ENCODE peak calls at places on chromosomes 13 and 19, in four cellular contexts. B is pancreas, Z is uterus, X is heart left ventricle. Y is an unnamed sample.

GRCh38 chr13:46572758-46573384 is 19.9 kb downstream of the LRCH1 start:
- DNase-seq in Z (no peak), X (no peak), B (no peak), Y (no peak)

GRCh38 chr19:2494447-2495129 is 18.7 kb downstream of the GADD45B start:
- DNase-seq in X (peak; percentile 87), Z (peak; percentile 74), B (peak; percentile 67), Y (no peak)

GRCh38 chr13:99007414-99007986 is 29.6 kb upstream of the DOCK9 start:
- DNase-seq in Z (no peak), B (no peak), X (no peak), Y (no peak)

GRCh38 chr13:112619730-112620639 is 32.0 kb upstream of the TUBGCP3 start:
- DNase-seq in Z (no peak), B (no peak), X (no peak), Y (no peak)

GRCh38 chr19:1481224-1481892 is 2.3 kb upstream of the C19orf25 start:
- DNase-seq in Z (no peak), B (no peak), X (peak; percentile 17), Y (no peak)

GRCh38 chr13:97328222-97328790 is 105.7 kb upstream of the RAP2A start:
- DNase-seq in X (no peak), Z (no peak), B (no peak), Y (no peak)

GRCh38 chr19:34319230-34319585 is 45.8 kb upstream of the GPI start:
- DNase-seq in Z (no peak), B (no peak), X (no peak), Y (peak; percentile 82)

GRCh38 chr13:80084086-80084676 is 256.7 kb downstream of the SPRY2 start:
- DNase-seq in X (no peak), B (no peak), Z (no peak), Y (no peak)

GRCh38 chr13:36297600-36298338 is at the start of gene CCDC169:
- DNase-seq in Z (peak; percentile 62), B (peak; percentile 49), X (peak; percentile 70), Y (no peak)

GRCh38 chr13:42424182-42424581 is 149.8 kb upstream of the TNFSF11 start:
- DNase-seq in Z (no peak), B (no peak), X (no peak), Y (no peak)

GRCh38 chr19:13019330-13019729 is 24.1 kb downstream of the NFIX start:
- DNase-seq in B (no peak), Z (no peak), X (no peak), Y (no peak)

GRCh38 chr13:37534181-37534580 is 64.4 kb downstream of the POSTN start:
- DNase-seq in B (no peak), X (no peak), Z (no peak), Y (no peak)

GRCh38 chr13:112113355-112113754 is 46.4 kb downstream of the SOX1 start:
- DNase-seq in B (no peak), X (no peak), Z (no peak), Y (no peak)

GRCh38 chr19:41870401-41870873 is 6.6 kb upstream of the CD79A start:
- DNase-seq in X (no peak), B (no peak), Z (no peak), Y (no peak)

GRCh38 chr13:98232456-98232855 is 55.4 kb upstream of the RNF113B start:
- DNase-seq in X (no peak), B (no peak), Z (no peak), Y (no peak)

GRCh38 chr13:78598933-78599332 is 4.4 kb downstream of the POU4F1 start:
- DNase-seq in B (no peak), X (no peak), Z (no peak), Y (no peak)

GRCh38 chr13:114128624-114129522 is 3.5 kb downstream of the RASA3 start:
- DNase-seq in X (peak; percentile 83), B (no peak), Z (peak; percentile 69), Y (no peak)

GRCh38 chr19:8085606-8086464 is 33.3 kb downstream of the CCL25 start:
- DNase-seq in B (no peak), Z (no peak), X (no peak), Y (no peak)

GRCh38 chr13:37995052-37995451 is 125.5 kb upstream of the TRPC4 start:
- DNase-seq in B (no peak), Z (no peak), X (no peak), Y (no peak)

GRCh38 chr13:99227909-99228688 is 27.4 kb downstream of the UBAC2 start:
- DNase-seq in X (no peak), B (no peak), Z (no peak), Y (no peak)

GRCh38 chr19:39359026-39359425 is 16.8 kb downstream of the SAMD4B start:
- DNase-seq in Z (no peak), B (no peak), X (no peak), Y (no peak)

GRCh38 chr13:42815686-42816085 is 34.3 kb downstream of the FAM216B start:
- DNase-seq in Z (no peak), B (no peak), X (no peak), Y (no peak)

GRCh38 chr19:30001301-30001700 is 59.3 kb downstream of the URI1 start:
- DNase-seq in X (no peak), B (no peak), Z (no peak), Y (no peak)

GRCh38 chr13:51093574-51093973 is 17.5 kb downstream of the C13orf42 start:
- DNase-seq in B (no peak), Z (no peak), X (no peak), Y (no peak)

GRCh38 chr19:44808463-44809371 is at the start of gene BCAM:
- DNase-seq in X (peak; percentile 90), Z (peak; percentile 82), B (peak; percentile 76), Y (no peak)

GRCh38 chr13:97279913-97280312 is 57.8 kb downstream of the MBNL2 start:
- DNase-seq in B (no peak), Z (no peak), X (no peak), Y (no peak)

GRCh38 chr13:24520733-24521132 is 8.2 kb upstream of the PARP4 start:
- DNase-seq in X (no peak), B (no peak), Z (no peak), Y (no peak)

GRCh38 chr19:14366529-14366928 is 14.7 kb upstream of the ADGRE5 start:
- DNase-seq in B (peak; percentile 67), X (peak; percentile 61), Z (peak; percentile 63), Y (peak; percentile 89)

GRCh38 chr19:1261863-1262686 is 7.1 kb upstream of the CIRBP start:
- DNase-seq in B (peak; percentile 97), Z (peak; percentile 89), X (peak; percentile 74), Y (peak; percentile 97)

GRCh38 chr19:31223805-31224534 is 125.3 kb downstream of the TSHZ3 start:
- DNase-seq in B (no peak), Z (no peak), X (no peak), Y (no peak)

GRCh38 chr19:27775395-27775794 is 1437.6 kb downstream of the UQCRFS1 start:
- DNase-seq in Z (no peak), X (no peak), B (no peak), Y (no peak)

GRCh38 chr19:12544401-12544876 is 6.8 kb downstream of the ZNF564 start:
- DNase-seq in Z (no peak), X (no peak), B (no peak), Y (no peak)

GRCh38 chr19:40744554-40745401 is 5.5 kb downstream of the ACTMAP start:
- DNase-seq in Z (no peak), B (no peak), X (no peak), Y (no peak)

GRCh38 chr19:41431426-41432386 is 4.5 kb upstream of the B3GNT8 start:
- DNase-seq in B (no peak), X (peak; percentile 81), Z (no peak), Y (no peak)

DNA sequence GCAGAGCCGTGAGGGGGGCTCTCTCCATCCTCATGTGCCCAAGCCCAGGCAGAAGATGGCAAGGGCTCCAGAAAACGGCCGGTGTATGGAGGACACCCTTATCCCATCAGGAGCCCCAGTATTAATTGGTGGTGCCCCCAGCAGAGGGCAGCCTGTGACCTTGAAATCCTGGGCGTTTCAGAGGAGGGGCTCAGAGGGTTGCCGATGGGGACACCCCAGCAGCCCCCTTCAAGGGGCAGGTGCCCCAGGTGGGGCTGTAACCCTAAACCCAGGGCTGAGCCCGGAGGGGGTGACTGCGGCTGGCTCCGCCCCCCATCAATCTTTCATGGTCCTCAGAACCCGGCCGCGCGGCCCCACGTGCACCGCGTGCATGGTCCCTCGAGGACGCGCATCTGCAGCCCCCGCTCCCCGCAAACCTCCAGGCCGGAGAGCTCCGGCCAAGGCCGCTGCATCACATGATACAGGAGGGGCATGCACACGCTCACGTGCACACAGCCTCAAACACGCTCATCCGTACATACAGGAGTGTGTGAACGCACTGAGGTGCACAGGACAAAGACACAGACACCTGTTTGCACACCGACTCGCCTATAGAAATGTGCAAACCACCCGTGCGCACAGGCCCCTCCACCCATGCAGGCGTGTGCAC is 959 bp downstream of the RAB3A start:
- DNase-seq in Z (peak; percentile 46), X (no peak), B (peak; percentile 45), Y (no peak)
- H3K4me3 ChIP-seq in Z (peak overlapping the region; percentile 79), X (peak overlapping the region; percentile 71), B (peak overlapping the region; percentile 30), Y (peak overlapping the region; percentile 82)

GRCh38 chr19:48085904-48086864 is 24.4 kb downstream of the PLA2G4C start:
- DNase-seq in Z (no peak), X (no peak), B (no peak), Y (no peak)
- TF ChIP-seq CTCF in Z (no peak), X (no peak), B (no peak), Y (no peak)

GRCh38 chr19:46372901-46373572 is 26.1 kb downstream of the PPP5C start:
- DNase-seq in Z (no peak), B (peak; percentile 37), X (no peak), Y (no peak)

GRCh38 chr19:46371371-46371901 is 24.5 kb downstream of the PPP5C start:
- DNase-seq in X (no peak), B (no peak), Z (no peak), Y (no peak)

GRCh38 chr19:46374526-46375475 is 27.9 kb downstream of the PPP5C start:
- DNase-seq in X (no peak), B (no peak), Z (no peak), Y (no peak)

GRCh38 chr19:46376241-46377153 is 29.6 kb downstream of the PPP5C start:
- DNase-seq in Z (no peak), B (no peak), X (no peak), Y (no peak)

DNA sequence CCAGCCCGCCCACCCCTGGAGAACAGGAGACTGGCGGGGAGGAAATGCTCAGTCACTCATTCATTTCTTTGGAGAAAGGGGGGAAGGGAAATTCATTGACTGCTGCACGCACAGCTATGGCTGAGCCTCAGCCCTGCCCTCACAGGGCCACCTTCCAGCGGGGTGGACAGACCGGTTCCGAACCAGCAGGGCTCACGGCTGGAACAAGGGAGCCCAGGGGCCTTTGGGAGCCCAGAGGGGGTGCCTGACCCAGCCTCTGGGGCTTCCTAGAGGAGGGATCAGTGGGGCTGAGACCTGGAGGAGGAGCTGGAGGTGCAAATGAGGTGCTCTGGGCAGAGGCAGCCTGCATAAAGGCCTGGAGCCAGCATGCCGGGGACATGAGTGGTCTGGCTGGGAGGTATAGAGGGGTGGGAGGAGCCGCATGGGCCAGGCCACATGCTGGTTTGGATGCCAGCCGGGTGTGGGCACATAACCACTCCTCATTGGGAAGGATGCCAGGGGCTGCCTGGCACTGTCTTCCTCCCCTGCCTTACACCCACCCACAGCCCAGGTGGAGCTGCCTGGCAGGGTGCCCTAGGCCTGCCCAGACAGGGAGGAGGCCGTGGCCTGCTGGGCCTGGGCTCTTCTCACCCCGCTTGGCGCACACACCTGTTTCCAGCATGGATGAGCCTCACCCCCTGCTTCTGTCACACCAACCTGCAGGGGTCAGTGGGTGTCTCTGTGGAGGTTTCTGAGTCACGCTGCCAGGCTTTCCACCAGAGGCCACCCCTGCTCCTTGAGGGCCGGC is 26.9 kb downstream of the PPP5C start:
- DNase-seq in Z (no peak), B (peak; percentile 96), X (peak; percentile 83), Y (peak; percentile 93)
- H3K4me3 ChIP-seq in Z (no peak overlapping the region), B (no peak overlapping the region), X (no peak overlapping the region), Y (peak overlapping the region; percentile 13)

GRCh38 chr13:100883453-100883852 is 208.9 kb upstream of the TMTC4 start:
- DNase-seq in X (no peak), Z (no peak), B (no peak), Y (no peak)
- TF ChIP-seq CTCF in X (no peak), Z (no peak), B (no peak), Y (peak; percentile 30)